ENCODE peak calls at places on chromosome 20, in five cellular contexts. One of them, this sample, is unnamed.

GRCh38 chr20:45685896-45686295 is 15.9 kb upstream of the WFDC11 start:
- DNase-seq in HepG2: no peak
- DNase-seq in H1: peak
- DNase-seq in NT2/D1: peak
- DNase-seq in GM12878: no peak
- DNase-seq in this sample: peak

GRCh38 chr20:25461766-25462165 is 54.3 kb downstream of the GINS1 start:
- DNase-seq in HepG2: no peak
- DNase-seq in H1: no peak
- DNase-seq in NT2/D1: no peak
- DNase-seq in GM12878: no peak
- DNase-seq in this sample: no peak

GRCh38 chr20:37558306-37558705 is 30.6 kb upstream of the BLCAP start:
- DNase-seq in HepG2: no peak
- DNase-seq in H1: no peak
- DNase-seq in NT2/D1: no peak
- DNase-seq in GM12878: no peak
- DNase-seq in this sample: no peak

GRCh38 chr20:17504898-17505663 is 26.1 kb downstream of the BFSP1 start:
- DNase-seq in HepG2: peak
- DNase-seq in H1: no peak
- DNase-seq in NT2/D1: no peak
- DNase-seq in GM12878: peak
- DNase-seq in this sample: peak

GRCh38 chr20:34495928-34496327 is 20.3 kb upstream of the DYNLRB1 start:
- DNase-seq in HepG2: no peak
- DNase-seq in H1: no peak
- DNase-seq in NT2/D1: no peak
- DNase-seq in GM12878: no peak
- DNase-seq in this sample: no peak

GRCh38 chr20:25623225-25623735 is 534 bp downstream of the NANP start:
- DNase-seq in HepG2: peak
- DNase-seq in H1: peak
- DNase-seq in NT2/D1: no peak
- DNase-seq in GM12878: peak
- DNase-seq in this sample: peak

GRCh38 chr20:11118802-11119380 is 445.1 kb upstream of the JAG1 start:
- DNase-seq in HepG2: no peak
- DNase-seq in H1: no peak
- DNase-seq in NT2/D1: no peak
- DNase-seq in GM12878: no peak
- DNase-seq in this sample: no peak

GRCh38 chr20:12177657-12178293 is 260.1 kb downstream of the BTBD3 start:
- DNase-seq in HepG2: peak
- DNase-seq in H1: no peak
- DNase-seq in NT2/D1: no peak
- DNase-seq in GM12878: no peak
- DNase-seq in this sample: no peak

GRCh38 chr20:37846573-37846972 is 56.4 kb upstream of the VSTM2L start:
- DNase-seq in HepG2: no peak
- DNase-seq in H1: no peak
- DNase-seq in NT2/D1: peak
- DNase-seq in GM12878: no peak
- DNase-seq in this sample: no peak

GRCh38 chr20:38290829-38291581 is 13.0 kb upstream of the BPI start:
- DNase-seq in HepG2: peak
- DNase-seq in H1: peak
- DNase-seq in NT2/D1: peak
- DNase-seq in GM12878: no peak
- DNase-seq in this sample: peak

GRCh38 chr20:36465109-36466080 is 75.9 kb upstream of the MYL9 start:
- DNase-seq in HepG2: peak
- DNase-seq in H1: no peak
- DNase-seq in NT2/D1: peak
- DNase-seq in GM12878: no peak
- DNase-seq in this sample: peak

GRCh38 chr20:64080013-64080812 is at the start of gene OPRL1:
- DNase-seq in HepG2: no peak
- DNase-seq in H1: no peak
- DNase-seq in NT2/D1: no peak
- DNase-seq in GM12878: no peak
- DNase-seq in this sample: no peak

GRCh38 chr20:21767739-21768223 is 62.3 kb downstream of the PAX1 start:
- DNase-seq in HepG2: peak
- DNase-seq in H1: peak
- DNase-seq in NT2/D1: peak
- DNase-seq in GM12878: no peak
- DNase-seq in this sample: peak

GRCh38 chr20:12113468-12114371 is 196.0 kb downstream of the BTBD3 start:
- DNase-seq in HepG2: no peak
- DNase-seq in H1: no peak
- DNase-seq in NT2/D1: no peak
- DNase-seq in GM12878: no peak
- DNase-seq in this sample: no peak

GRCh38 chr20:9981834-9982233 is 53.0 kb upstream of the ANKEF1 start:
- DNase-seq in HepG2: no peak
- DNase-seq in H1: no peak
- DNase-seq in NT2/D1: no peak
- DNase-seq in GM12878: no peak
- DNase-seq in this sample: no peak

GRCh38 chr20:47677314-47678129 is 107.8 kb downstream of the SULF2 start:
- DNase-seq in HepG2: peak
- DNase-seq in H1: peak
- DNase-seq in NT2/D1: peak
- DNase-seq in GM12878: no peak
- DNase-seq in this sample: peak

GRCh38 chr20:25669826-25670422 is 26.7 kb downstream of the ZNF337 start:
- DNase-seq in HepG2: peak
- DNase-seq in H1: no peak
- DNase-seq in NT2/D1: no peak
- DNase-seq in GM12878: no peak
- DNase-seq in this sample: peak

GRCh38 chr20:11245431-11245830 is 571.6 kb upstream of the JAG1 start:
- DNase-seq in HepG2: no peak
- DNase-seq in H1: no peak
- DNase-seq in NT2/D1: no peak
- DNase-seq in GM12878: no peak
- DNase-seq in this sample: no peak

GRCh38 chr20:16929756-16930155 is 181.6 kb downstream of the OTOR start:
- DNase-seq in HepG2: no peak
- DNase-seq in H1: no peak
- DNase-seq in NT2/D1: no peak
- DNase-seq in GM12878: no peak
- DNase-seq in this sample: no peak

GRCh38 chr20:64072664-64073063 is 6.7 kb downstream of the RGS19 start:
- DNase-seq in HepG2: no peak
- DNase-seq in H1: no peak
- DNase-seq in NT2/D1: no peak
- DNase-seq in GM12878: no peak
- DNase-seq in this sample: no peak

GRCh38 chr20:19756756-19757486 is 1.1 kb upstream of the RIN2 start:
- DNase-seq in HepG2: no peak
- DNase-seq in H1: no peak
- DNase-seq in NT2/D1: no peak
- DNase-seq in GM12878: no peak
- DNase-seq in this sample: no peak

GRCh38 chr20:4666001-4666470 is 55.7 kb upstream of the PRND start:
- DNase-seq in HepG2: no peak
- DNase-seq in H1: no peak
- DNase-seq in NT2/D1: no peak
- DNase-seq in GM12878: no peak
- DNase-seq in this sample: no peak

GRCh38 chr20:25007491-25008305 is 15.1 kb upstream of the APMAP start:
- DNase-seq in HepG2: no peak
- DNase-seq in H1: no peak
- DNase-seq in NT2/D1: no peak
- DNase-seq in GM12878: no peak
- DNase-seq in this sample: no peak

GRCh38 chr20:50831605-50832004 is 36.7 kb downstream of the BCAS4 start:
- DNase-seq in HepG2: no peak
- DNase-seq in H1: no peak
- DNase-seq in NT2/D1: no peak
- DNase-seq in GM12878: no peak
- DNase-seq in this sample: no peak

GRCh38 chr20:49356676-49357075 is 78.8 kb upstream of the ZNFX1 start:
- DNase-seq in HepG2: no peak
- DNase-seq in H1: no peak
- DNase-seq in NT2/D1: no peak
- DNase-seq in GM12878: no peak
- DNase-seq in this sample: no peak

GRCh38 chr20:20877079-20877478 is 164.6 kb upstream of the RALGAPA2 start:
- DNase-seq in HepG2: no peak
- DNase-seq in H1: no peak
- DNase-seq in NT2/D1: no peak
- DNase-seq in GM12878: no peak
- DNase-seq in this sample: no peak

GRCh38 chr20:22866757-22867425 is 168.2 kb upstream of the SSTR4 start:
- DNase-seq in HepG2: no peak
- DNase-seq in H1: no peak
- DNase-seq in NT2/D1: no peak
- DNase-seq in GM12878: no peak
- DNase-seq in this sample: no peak

GRCh38 chr20:58287638-58288037 is 21.9 kb upstream of the RAB22A start:
- DNase-seq in HepG2: no peak
- DNase-seq in H1: no peak
- DNase-seq in NT2/D1: no peak
- DNase-seq in GM12878: no peak
- DNase-seq in this sample: no peak
- TF ChIP-seq SUZ12 in HepG2: no peak
- TF ChIP-seq SUZ12 in H1: no peak
- TF ChIP-seq SUZ12 in NT2/D1: no peak
- TF ChIP-seq SUZ12 in GM12878: no peak
- TF ChIP-seq SUZ12 in this sample: no peak

GRCh38 chr20:57458400-57459160 is 66.4 kb downstream of the CTCFL start:
- DNase-seq in HepG2: no peak
- DNase-seq in H1: no peak
- DNase-seq in NT2/D1: no peak
- DNase-seq in GM12878: no peak
- DNase-seq in this sample: no peak

GRCh38 chr20:57460781-57461465 is 64.0 kb downstream of the CTCFL start:
- DNase-seq in HepG2: no peak
- DNase-seq in H1: no peak
- DNase-seq in NT2/D1: no peak
- DNase-seq in GM12878: no peak
- DNase-seq in this sample: no peak

GRCh38 chr20:57459278-57459677 is 65.7 kb downstream of the CTCFL start:
- DNase-seq in HepG2: no peak
- DNase-seq in H1: no peak
- DNase-seq in NT2/D1: no peak
- DNase-seq in GM12878: no peak
- DNase-seq in this sample: no peak

GRCh38 chr20:57461726-57462125 is 63.2 kb downstream of the CTCFL start:
- DNase-seq in HepG2: no peak
- DNase-seq in H1: no peak
- DNase-seq in NT2/D1: no peak
- DNase-seq in GM12878: no peak
- DNase-seq in this sample: no peak

DNA sequence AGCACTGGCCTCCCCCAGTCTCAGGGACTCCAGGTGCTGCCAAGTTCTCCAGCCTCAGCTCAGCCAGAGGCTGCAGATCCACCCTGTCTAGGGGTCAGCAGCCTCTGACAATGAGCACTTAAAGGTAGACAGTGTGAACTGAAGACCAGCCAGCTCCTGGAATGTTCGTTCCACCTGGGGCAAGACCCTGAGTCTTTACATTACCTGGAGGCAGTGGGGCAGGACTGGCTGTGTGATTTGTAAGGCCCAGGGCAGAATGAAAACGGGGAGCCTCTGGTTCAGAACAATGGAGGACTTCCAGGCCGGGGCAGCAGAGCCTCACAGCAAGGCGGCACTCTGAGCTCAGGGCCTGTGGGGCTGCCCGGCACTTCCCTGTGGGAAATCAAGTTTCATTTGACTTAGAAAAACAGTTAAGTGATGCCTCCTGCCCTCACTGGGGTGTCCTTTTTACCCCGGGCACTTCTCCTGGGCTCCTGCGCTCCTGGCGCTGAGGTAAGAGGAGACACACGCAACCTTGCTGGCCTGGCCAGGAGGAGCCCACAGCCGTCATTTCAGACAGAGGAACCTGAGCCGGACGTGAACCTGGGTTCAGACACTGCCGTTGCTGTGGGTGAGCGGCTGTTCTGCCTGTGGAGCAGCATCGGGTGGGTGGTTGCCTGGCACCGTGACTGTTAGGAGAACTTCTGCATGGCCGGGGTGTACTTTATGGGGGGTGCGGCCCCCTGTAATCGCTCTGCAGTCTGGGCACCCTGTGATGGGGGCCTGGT is 64.9 kb downstream of the CTCFL start:
- DNase-seq in HepG2: no peak
- DNase-seq in H1: no peak
- DNase-seq in NT2/D1: no peak
- DNase-seq in GM12878: no peak
- DNase-seq in this sample: no peak
- TF ChIP-seq SUZ12 in HepG2: no peak
- TF ChIP-seq SUZ12 in H1: no peak
- TF ChIP-seq SUZ12 in NT2/D1: no peak
- TF ChIP-seq SUZ12 in GM12878: no peak
- TF ChIP-seq SUZ12 in this sample: no peak

DNA sequence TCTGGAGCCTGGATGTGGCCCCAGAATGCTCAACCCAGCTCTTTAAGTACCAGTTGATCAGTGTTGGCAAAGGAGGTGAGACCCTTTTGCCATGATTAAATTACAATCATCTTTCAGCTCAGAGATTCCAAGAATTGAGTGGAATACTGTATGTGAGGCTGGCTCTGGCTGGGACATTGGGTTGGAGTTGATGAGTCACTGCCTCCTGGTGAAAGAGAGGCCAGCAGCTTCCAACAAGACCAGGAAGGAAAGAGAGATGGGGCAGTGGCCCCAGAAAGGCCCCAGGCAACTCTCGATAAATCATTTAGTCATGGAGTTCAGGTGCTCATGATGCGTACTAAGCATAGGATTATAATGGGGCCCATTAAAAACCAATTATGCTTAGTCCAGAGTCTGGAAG is 2.1 kb downstream of the TGM6 start:
- DNase-seq in HepG2: no peak
- DNase-seq in H1: no peak
- DNase-seq in NT2/D1: no peak
- DNase-seq in GM12878: no peak
- DNase-seq in this sample: no peak
- TF ChIP-seq SUZ12 in HepG2: no peak
- TF ChIP-seq SUZ12 in H1: no peak
- TF ChIP-seq SUZ12 in NT2/D1: no peak
- TF ChIP-seq SUZ12 in GM12878: no peak
- TF ChIP-seq SUZ12 in this sample: no peak

GRCh38 chr20:59771506-59772372 is 161.7 kb downstream of the SYCP2 start:
- DNase-seq in HepG2: no peak
- DNase-seq in H1: no peak
- DNase-seq in NT2/D1: no peak
- DNase-seq in GM12878: no peak
- DNase-seq in this sample: no peak

GRCh38 chr20:59772931-59773913 is 160.2 kb downstream of the SYCP2 start:
- DNase-seq in HepG2: no peak
- DNase-seq in H1: no peak
- DNase-seq in NT2/D1: no peak
- DNase-seq in GM12878: no peak
- DNase-seq in this sample: no peak

GRCh38 chr20:59774204-59774641 is 159.2 kb downstream of the SYCP2 start:
- DNase-seq in HepG2: no peak
- DNase-seq in H1: no peak
- DNase-seq in NT2/D1: no peak
- DNase-seq in GM12878: no peak
- DNase-seq in this sample: no peak

GRCh38 chr20:59770851-59771250 is 162.6 kb downstream of the SYCP2 start:
- DNase-seq in HepG2: no peak
- DNase-seq in H1: no peak
- DNase-seq in NT2/D1: no peak
- DNase-seq in GM12878: no peak
- DNase-seq in this sample: no peak

GRCh38 chr20:59772373-59772705 is 161.1 kb downstream of the SYCP2 start:
- DNase-seq in HepG2: no peak
- DNase-seq in H1: no peak
- DNase-seq in NT2/D1: no peak
- DNase-seq in GM12878: no peak
- DNase-seq in this sample: no peak
- TF ChIP-seq SUZ12 in HepG2: no peak
- TF ChIP-seq SUZ12 in H1: no peak
- TF ChIP-seq SUZ12 in NT2/D1: no peak
- TF ChIP-seq SUZ12 in GM12878: no peak
- TF ChIP-seq SUZ12 in this sample: no peak

This sample was measured in HEK293T.